ENCODE peak calls at places on chromosome 13, in four cellular contexts. N is pancreas, Z is breast epithelium, I is A549. L is an unnamed sample.

GRCh38 chr13:101695870-101696516 is 243.5 kb downstream of the ITGBL1 start:
- DNase-seq in N (no peak), Z (no peak), I (no peak), L (no peak)

GRCh38 chr13:33937373-33938087 is 119.6 kb downstream of the RFC3 start:
- DNase-seq in N (no peak), I (no peak), Z (no peak), L (no peak)

GRCh38 chr13:46571189-46571901 is 18.4 kb downstream of the LRCH1 start:
- DNase-seq in Z (no peak), I (peak), N (no peak), L (no peak)

GRCh38 chr13:88303605-88304004 is 632.4 kb downstream of the SLITRK5 start:
- DNase-seq in Z (no peak), I (no peak), N (no peak), L (no peak)

GRCh38 chr13:33494596-33495214 is 209.2 kb upstream of the STARD13 start:
- DNase-seq in I (peak), Z (no peak), N (no peak), L (no peak)

GRCh38 chr13:24834902-24835510 is 71.0 kb downstream of the RNF17 start:
- DNase-seq in Z (no peak), N (no peak), I (no peak), L (no peak)

GRCh38 chr13:66994097-66994496 is 236.0 kb downstream of the PCDH9 start:
- DNase-seq in I (peak), Z (peak), N (peak), L (no peak)

GRCh38 chr13:77820431-77821149 is 98.0 kb downstream of the EDNRB start:
- DNase-seq in N (no peak), I (no peak), Z (no peak), L (no peak)

GRCh38 chr13:36979361-36980040 is 19.6 kb downstream of the ALG5 start:
- DNase-seq in I (no peak), N (no peak), Z (no peak), L (no peak)

GRCh38 chr13:90416519-90416918 is 931.0 kb upstream of the MIR17HG start:
- DNase-seq in N (no peak), Z (no peak), I (no peak), L (peak)

GRCh38 chr13:29907670-29908069 is 57.3 kb upstream of the UBL3 start:
- DNase-seq in N (no peak), Z (no peak), I (no peak), L (no peak)

GRCh38 chr13:77028202-77028601 is 1.2 kb upstream of the FBXL3 start:
- DNase-seq in I (no peak), Z (no peak), N (no peak), L (no peak)

GRCh38 chr13:106110241-106110855 is 425.1 kb downstream of the EFNB2 start:
- DNase-seq in Z (no peak), N (no peak), I (peak), L (no peak)

GRCh38 chr13:48542581-48543341 is 9.9 kb upstream of the RCBTB2 start:
- DNase-seq in Z (no peak), I (no peak), N (peak), L (no peak)

GRCh38 chr13:111612918-111613317 is 292.5 kb downstream of the TEX29 start:
- DNase-seq in Z (no peak), I (no peak), N (no peak), L (no peak)

GRCh38 chr13:73325351-73326214 is 266.8 kb downstream of the KLF5 start:
- DNase-seq in I (peak), Z (no peak), N (no peak), L (no peak)

GRCh38 chr13:46804391-46804815 is 7.4 kb upstream of the ESD start:
- DNase-seq in N (no peak), I (peak), Z (no peak), L (no peak)

GRCh38 chr13:93559718-93560117 is 333.1 kb downstream of the GPC6 start:
- DNase-seq in Z (no peak), I (peak), N (no peak), L (no peak)

GRCh38 chr13:26967119-26968038 is 204.2 kb downstream of the USP12 start:
- DNase-seq in Z (no peak), I (no peak), N (no peak), L (no peak)

GRCh38 chr13:90201676-90202425 is 1145.6 kb upstream of the MIR17HG start:
- DNase-seq in Z (no peak), N (no peak), I (no peak), L (no peak)

GRCh38 chr13:113991191-113991669 is 17.4 kb upstream of the C13orf46 start:
- DNase-seq in I (no peak), N (no peak), Z (no peak), L (no peak)

DNA sequence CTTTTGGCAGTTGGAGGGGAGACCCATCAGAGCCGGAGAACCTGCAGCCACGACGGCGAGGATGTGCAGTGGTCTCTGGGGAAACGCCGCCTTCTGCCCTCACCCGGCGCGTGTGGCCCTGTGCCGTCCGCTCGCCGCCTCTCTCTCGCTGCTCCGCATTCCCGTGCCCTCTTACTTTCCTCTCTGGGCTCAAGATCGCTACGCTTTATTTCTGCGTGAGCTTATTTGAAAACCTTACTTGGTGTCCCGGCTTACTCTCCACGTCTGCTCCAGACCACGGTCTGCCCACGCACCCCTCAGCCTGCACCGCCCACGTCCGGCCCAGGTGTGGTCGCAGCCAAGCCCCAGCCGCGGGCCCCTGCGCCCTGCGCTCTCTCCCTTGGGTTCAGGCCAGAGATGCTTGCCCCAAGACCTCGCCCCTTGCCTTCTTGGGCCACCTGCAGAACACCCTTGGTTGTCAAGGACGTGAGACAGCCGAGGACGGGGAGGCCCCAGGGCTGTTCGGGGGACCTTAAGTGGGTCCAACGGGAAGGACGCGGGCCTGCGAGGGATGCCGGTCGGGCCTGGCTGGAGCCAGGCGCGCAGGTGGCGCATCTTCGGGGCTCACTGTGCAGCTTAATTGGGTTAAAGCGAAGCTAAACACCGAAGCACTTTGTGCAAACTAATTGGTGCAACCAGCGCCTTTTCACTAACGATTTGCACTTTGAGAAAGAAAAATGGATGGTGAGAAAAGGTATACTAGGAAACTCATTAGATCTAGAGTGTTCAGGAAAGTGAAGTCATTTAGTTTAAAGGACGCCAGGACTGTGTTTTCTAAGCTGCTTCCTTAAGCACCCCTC is 2.1 kb upstream of the MAB21L1 start:
- DNase-seq in Z (no peak), N (no peak), I (no peak), L (no peak)
- H3K4me3 ChIP-seq in Z (peak), N (no peak), I (no peak), L (no peak)

DNA sequence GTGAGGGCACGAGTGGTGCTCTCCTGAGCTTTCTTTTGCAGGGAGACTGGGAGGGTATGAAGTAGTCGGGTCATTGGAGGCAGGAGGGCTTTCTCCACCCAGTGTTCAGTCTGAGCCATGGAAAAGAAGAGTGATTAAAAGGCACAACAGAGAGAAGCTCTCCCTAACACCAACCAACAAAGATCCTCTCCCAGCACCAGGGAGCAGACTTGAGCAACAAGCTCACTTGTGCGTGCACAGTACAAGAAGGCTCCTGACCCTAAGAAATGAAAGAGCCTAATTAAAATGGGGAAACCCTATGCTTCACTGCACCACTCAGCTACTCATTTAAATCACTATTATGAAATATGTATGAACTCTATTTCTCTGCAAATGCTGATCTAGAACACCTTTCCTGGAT is 276.3 kb upstream of the SOX21 start:
- DNase-seq in N (no peak), Z (no peak), I (peak), L (no peak)
- TF ChIP-seq CTCF in N (no peak), Z (no peak), I (no peak), L (peak)

DNA sequence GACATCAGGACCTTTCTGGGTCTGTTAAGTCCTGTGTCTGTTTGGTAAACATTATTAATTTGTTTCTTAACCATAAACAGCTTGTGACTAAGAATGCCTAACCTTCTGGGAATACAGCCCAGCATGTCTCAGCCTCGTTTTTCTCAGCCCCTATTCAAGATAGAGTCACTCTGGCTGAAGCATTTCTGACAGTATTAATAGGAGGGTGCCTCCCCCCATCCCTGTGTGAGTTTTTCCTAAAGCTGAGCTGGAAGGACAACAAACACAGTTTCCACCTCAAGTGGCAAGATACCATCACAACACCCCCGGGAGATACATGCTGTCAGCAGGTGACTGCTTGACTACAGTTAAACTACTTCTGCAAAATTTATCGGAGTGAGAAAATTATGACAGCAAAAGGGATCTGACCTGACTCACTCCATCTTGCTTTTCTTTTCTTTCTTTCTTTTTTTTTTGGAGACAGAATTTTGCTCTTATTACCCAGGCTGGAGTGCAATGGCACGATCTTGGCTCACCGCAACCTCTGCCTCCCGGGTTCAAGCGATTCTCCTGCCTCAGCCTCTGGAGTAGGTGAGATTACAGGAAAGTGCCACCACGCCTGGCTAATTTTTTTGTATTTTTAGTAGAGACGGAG is 59.3 kb upstream of the ABCC4 start:
- DNase-seq in N (no peak), Z (no peak), I (no peak), L (no peak)
- H3K4me3 ChIP-seq in N (no peak), Z (no peak), I (no peak), L (no peak)

GRCh38 chr13:75831389-75831788 is 195.3 kb downstream of the LMO7 start:
- DNase-seq in I (no peak), N (no peak), Z (no peak), L (no peak)
- TF ChIP-seq CTCF in I (no peak), N (no peak), Z (no peak), L (no peak)

DNA sequence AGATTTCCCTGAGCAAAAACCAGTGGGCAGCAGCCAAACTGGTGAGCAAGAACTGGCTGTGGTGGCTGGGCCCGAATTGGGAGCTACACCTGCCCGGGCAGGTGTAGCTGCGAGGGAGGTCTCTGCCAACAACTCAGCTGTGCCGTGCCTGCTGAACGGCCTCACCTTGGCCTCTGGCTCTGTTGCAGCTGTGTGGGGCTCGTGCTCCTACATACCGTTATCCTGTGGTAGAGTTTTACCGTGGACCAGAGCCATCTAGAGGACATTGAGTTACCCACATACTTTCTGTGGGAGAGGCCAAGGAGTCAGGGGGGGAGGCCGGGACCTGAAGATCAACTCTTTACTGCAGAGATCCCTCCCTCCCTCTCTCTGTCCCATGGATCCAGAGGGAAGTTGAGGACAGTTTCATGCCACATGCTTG is 113.2 kb downstream of the TM9SF2 start:
- DNase-seq in N (peak), I (peak), Z (no peak), L (no peak)
- H3K4me3 ChIP-seq in N (no peak), I (no peak), Z (no peak), L (no peak)

DNA sequence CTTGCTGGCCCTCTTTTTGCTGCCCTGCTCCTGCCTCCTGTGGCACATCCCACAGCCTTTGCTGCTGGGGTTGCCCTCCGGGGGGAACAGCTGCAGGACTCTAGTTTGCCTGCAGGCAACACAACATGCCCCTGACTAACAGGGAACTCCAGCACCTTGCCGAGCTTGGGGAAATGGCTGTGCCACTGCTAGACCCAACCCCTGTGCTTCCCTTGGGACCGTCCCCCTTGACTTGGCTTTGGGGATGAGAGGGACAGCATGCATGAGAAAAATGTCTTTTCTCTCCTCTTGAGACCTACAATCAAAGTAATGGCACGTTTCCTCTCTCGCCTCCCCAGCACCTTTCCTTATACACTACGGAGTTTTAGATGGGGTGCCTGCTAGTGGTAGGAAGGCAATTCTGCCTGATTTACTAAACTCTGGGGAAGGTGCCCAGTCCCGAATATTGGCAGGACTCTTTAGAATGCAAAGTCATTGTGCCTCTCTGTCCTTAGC is 12.4 kb upstream of the VWA8 start:
- DNase-seq in Z (no peak), I (no peak), N (no peak), L (no peak)
- TF ChIP-seq CTCF in Z (no peak), I (no peak), N (no peak), L (no peak)

GRCh38 chr13:49776871-49777270 is 15.6 kb downstream of the KPNA3 start:
- DNase-seq in I (no peak), N (no peak), Z (no peak), L (no peak)
- H3K4me3 ChIP-seq in I (no peak), N (no peak), Z (no peak), L (no peak)